ENCODE peak calls at places on chromosomes 6 and 20, in eight cellular contexts. One of them, this sample, is unnamed.

GRCh38 chr6:138106665-138107077 is 548 bp downstream of the PERP start:
- DNase-seq in EL: no peak
- DNase-seq in nephron progenitor cell: no peak
- DNase-seq in DMS53: no peak
- DNase-seq in endothelial cell: no peak
- DNase-seq in T-helper 1 cell: no peak
- DNase-seq in ELR: no peak
- DNase-seq in NCI-H1092 treated with DMSO at 0.1 percent for 48 hours: no peak
- DNase-seq in this sample: no peak

GRCh38 chr6:470901-471448 is 79.4 kb downstream of the IRF4 start:
- DNase-seq in EL: no peak
- DNase-seq in nephron progenitor cell: no peak
- DNase-seq in DMS53: no peak
- DNase-seq in endothelial cell: no peak
- DNase-seq in T-helper 1 cell: no peak
- DNase-seq in ELR: no peak
- DNase-seq in NCI-H1092 treated with DMSO at 0.1 percent for 48 hours: no peak
- DNase-seq in this sample: no peak

GRCh38 chr6:39289490-39289889 is 24.7 kb downstream of the KCNK17 start:
- DNase-seq in EL: no peak
- DNase-seq in nephron progenitor cell: no peak
- DNase-seq in DMS53: no peak
- DNase-seq in endothelial cell: no peak
- DNase-seq in T-helper 1 cell: no peak
- DNase-seq in ELR: peak; percentile 20
- DNase-seq in NCI-H1092 treated with DMSO at 0.1 percent for 48 hours: no peak
- DNase-seq in this sample: no peak

GRCh38 chr6:43455034-43455747 is at the start of gene DLK2:
- DNase-seq in EL: peak; percentile 33
- DNase-seq in nephron progenitor cell: peak; percentile 52
- DNase-seq in DMS53: peak; percentile 63
- DNase-seq in endothelial cell: peak; percentile 24
- DNase-seq in T-helper 1 cell: peak; percentile 20
- DNase-seq in ELR: peak; percentile 33
- DNase-seq in NCI-H1092 treated with DMSO at 0.1 percent for 48 hours: peak; percentile 53
- DNase-seq in this sample: peak; percentile 45

GRCh38 chr20:53660947-53661381 is 67.3 kb upstream of the ZNF217 start:
- DNase-seq in EL: no peak
- DNase-seq in nephron progenitor cell: no peak
- DNase-seq in DMS53: no peak
- DNase-seq in endothelial cell: no peak
- DNase-seq in T-helper 1 cell: no peak
- DNase-seq in ELR: no peak
- DNase-seq in NCI-H1092 treated with DMSO at 0.1 percent for 48 hours: no peak
- DNase-seq in this sample: no peak

GRCh38 chr20:37651932-37652331 is 41.9 kb upstream of the CTNNBL1 start:
- DNase-seq in EL: peak; percentile 44
- DNase-seq in nephron progenitor cell: peak; percentile 21
- DNase-seq in DMS53: peak; percentile 41
- DNase-seq in endothelial cell: peak; percentile 46
- DNase-seq in T-helper 1 cell: no peak
- DNase-seq in ELR: peak; percentile 60
- DNase-seq in NCI-H1092 treated with DMSO at 0.1 percent for 48 hours: peak; percentile 70
- DNase-seq in this sample: no peak

GRCh38 chr6:54267798-54268197 is 40.4 kb upstream of the TINAG start:
- DNase-seq in EL: peak; percentile 51
- DNase-seq in nephron progenitor cell: peak; percentile 22
- DNase-seq in DMS53: peak; percentile 82
- DNase-seq in endothelial cell: peak; percentile 51
- DNase-seq in T-helper 1 cell: no peak
- DNase-seq in ELR: peak; percentile 78
- DNase-seq in NCI-H1092 treated with DMSO at 0.1 percent for 48 hours: no peak
- DNase-seq in this sample: no peak

GRCh38 chr6:30000156-30000791 is 57.9 kb downstream of the HLA-A start:
- DNase-seq in EL: no peak
- DNase-seq in nephron progenitor cell: no peak
- DNase-seq in DMS53: no peak
- DNase-seq in endothelial cell: no peak
- DNase-seq in T-helper 1 cell: no peak
- DNase-seq in ELR: no peak
- DNase-seq in NCI-H1092 treated with DMSO at 0.1 percent for 48 hours: no peak
- DNase-seq in this sample: no peak

GRCh38 chr6:161066511-161066910 is 74.9 kb downstream of the MAP3K4 start:
- DNase-seq in EL: no peak
- DNase-seq in nephron progenitor cell: no peak
- DNase-seq in DMS53: no peak
- DNase-seq in endothelial cell: no peak
- DNase-seq in T-helper 1 cell: no peak
- DNase-seq in ELR: no peak
- DNase-seq in NCI-H1092 treated with DMSO at 0.1 percent for 48 hours: no peak
- DNase-seq in this sample: no peak

GRCh38 chr6:84652356-84653026 is 111.9 kb downstream of the TBX18 start:
- DNase-seq in EL: peak; percentile 97
- DNase-seq in nephron progenitor cell: no peak
- DNase-seq in DMS53: no peak
- DNase-seq in endothelial cell: no peak
- DNase-seq in T-helper 1 cell: no peak
- DNase-seq in ELR: peak; percentile 96
- DNase-seq in NCI-H1092 treated with DMSO at 0.1 percent for 48 hours: no peak
- DNase-seq in this sample: no peak

GRCh38 chr6:25193147-25193864 is 85.9 kb upstream of the CARMIL1 start:
- DNase-seq in EL: peak; percentile 95
- DNase-seq in nephron progenitor cell: no peak
- DNase-seq in DMS53: no peak
- DNase-seq in endothelial cell: no peak
- DNase-seq in T-helper 1 cell: no peak
- DNase-seq in ELR: peak; percentile 96
- DNase-seq in NCI-H1092 treated with DMSO at 0.1 percent for 48 hours: no peak
- DNase-seq in this sample: no peak

GRCh38 chr20:15846446-15846845 is 726.8 kb downstream of the KIF16B start:
- DNase-seq in EL: no peak
- DNase-seq in nephron progenitor cell: no peak
- DNase-seq in DMS53: no peak
- DNase-seq in endothelial cell: no peak
- DNase-seq in T-helper 1 cell: no peak
- DNase-seq in ELR: no peak
- DNase-seq in NCI-H1092 treated with DMSO at 0.1 percent for 48 hours: no peak
- DNase-seq in this sample: no peak

GRCh38 chr20:54123587-54124180 is 50.1 kb downstream of the CYP24A1 start:
- DNase-seq in EL: peak; percentile 95
- DNase-seq in nephron progenitor cell: peak; percentile 14
- DNase-seq in DMS53: peak; percentile 97
- DNase-seq in endothelial cell: no peak
- DNase-seq in T-helper 1 cell: no peak
- DNase-seq in ELR: peak; percentile 99
- DNase-seq in NCI-H1092 treated with DMSO at 0.1 percent for 48 hours: no peak
- DNase-seq in this sample: no peak

GRCh38 chr6:136550330-136551071 is at the start of gene MAP7:
- DNase-seq in EL: peak; percentile 33
- DNase-seq in nephron progenitor cell: peak; percentile 74
- DNase-seq in DMS53: peak; percentile 94
- DNase-seq in endothelial cell: peak; percentile 46
- DNase-seq in T-helper 1 cell: peak; percentile 47
- DNase-seq in ELR: peak; percentile 55
- DNase-seq in NCI-H1092 treated with DMSO at 0.1 percent for 48 hours: peak; percentile 42
- DNase-seq in this sample: peak; percentile 92

GRCh38 chr6:88490865-88491264 is 324.7 kb upstream of the CNR1 start:
- DNase-seq in EL: peak; percentile 14
- DNase-seq in nephron progenitor cell: no peak
- DNase-seq in DMS53: no peak
- DNase-seq in endothelial cell: no peak
- DNase-seq in T-helper 1 cell: no peak
- DNase-seq in ELR: peak; percentile 19
- DNase-seq in NCI-H1092 treated with DMSO at 0.1 percent for 48 hours: no peak
- DNase-seq in this sample: no peak

GRCh38 chr6:134063966-134064445 is 11.6 kb upstream of the SLC2A12 start:
- DNase-seq in EL: peak; percentile 73
- DNase-seq in nephron progenitor cell: peak; percentile 52
- DNase-seq in DMS53: peak; percentile 78
- DNase-seq in endothelial cell: peak; percentile 66
- DNase-seq in T-helper 1 cell: peak; percentile 35
- DNase-seq in ELR: peak; percentile 76
- DNase-seq in NCI-H1092 treated with DMSO at 0.1 percent for 48 hours: peak; percentile 85
- DNase-seq in this sample: peak; percentile 83

GRCh38 chr6:19465760-19466159 is 371.4 kb upstream of the ID4 start:
- DNase-seq in EL: peak; percentile 49
- DNase-seq in nephron progenitor cell: no peak
- DNase-seq in DMS53: no peak
- DNase-seq in endothelial cell: no peak
- DNase-seq in T-helper 1 cell: no peak
- DNase-seq in ELR: peak; percentile 40
- DNase-seq in NCI-H1092 treated with DMSO at 0.1 percent for 48 hours: peak; percentile 24
- DNase-seq in this sample: peak; percentile 52

GRCh38 chr20:10476319-10476724 is 41.2 kb downstream of the SLX4IP start:
- DNase-seq in EL: peak; percentile 40
- DNase-seq in nephron progenitor cell: no peak
- DNase-seq in DMS53: peak; percentile 23
- DNase-seq in endothelial cell: no peak
- DNase-seq in T-helper 1 cell: no peak
- DNase-seq in ELR: peak; percentile 46
- DNase-seq in NCI-H1092 treated with DMSO at 0.1 percent for 48 hours: no peak
- DNase-seq in this sample: no peak

GRCh38 chr6:12923644-12924235 is 207.2 kb downstream of the PHACTR1 start:
- DNase-seq in EL: no peak
- DNase-seq in nephron progenitor cell: no peak
- DNase-seq in DMS53: peak; percentile 72
- DNase-seq in endothelial cell: no peak
- DNase-seq in T-helper 1 cell: no peak
- DNase-seq in ELR: peak; percentile 63
- DNase-seq in NCI-H1092 treated with DMSO at 0.1 percent for 48 hours: no peak
- DNase-seq in this sample: no peak

GRCh38 chr6:27882624-27883023 is 29.6 kb downstream of the OR2B2 start:
- DNase-seq in EL: no peak
- DNase-seq in nephron progenitor cell: no peak
- DNase-seq in DMS53: no peak
- DNase-seq in endothelial cell: no peak
- DNase-seq in T-helper 1 cell: no peak
- DNase-seq in ELR: no peak
- DNase-seq in NCI-H1092 treated with DMSO at 0.1 percent for 48 hours: no peak
- DNase-seq in this sample: no peak

This sample was measured in NCI-H345.